ENCODE peak calls at places on chromosomes 1 and 21, in eight cellular contexts. One of them, this sample, is unnamed.

GRCh38 chr1:115564201-115564600 is 77.6 kb upstream of the VANGL1 start:
- DNase-seq in endothelial cell of umbilical vein: no peak
- DNase-seq in activated CD4-positive, CD25-positive, alpha-beta regulatory T cell treated with anti-CD3 and anti-CD28 coated beads, Interleukin-2, amount 50 U/mL, for 16 hours: no peak
- DNase-seq in EH: peak; percentile 13
- DNase-seq in activated naive CD4-positive, alpha-beta T cell treated with anti-CD3 and anti-CD28 coated beads, Interleukin-2, amount 10 ng/mL, durations not matched to agents 7 days and 5 days: no peak
- DNase-seq in occipital lobe: no peak
- DNase-seq in hypothalamus: no peak
- DNase-seq in mesendoderm: peak; percentile 30
- DNase-seq in this sample: no peak

GRCh38 chr1:204473415-204473965 is 21.1 kb downstream of the PIK3C2B start:
- DNase-seq in activated naive CD4-positive, alpha-beta T cell treated with anti-CD3 and anti-CD28 coated beads, Interleukin-2, amount 10 ng/mL, durations not matched to agents 7 days and 5 days: no peak
- DNase-seq in endothelial cell of umbilical vein: no peak
- DNase-seq in mesendoderm: peak; percentile 70
- DNase-seq in activated CD4-positive, CD25-positive, alpha-beta regulatory T cell treated with anti-CD3 and anti-CD28 coated beads, Interleukin-2, amount 50 U/mL, for 16 hours: no peak
- DNase-seq in hypothalamus: no peak
- DNase-seq in EH: no peak
- DNase-seq in occipital lobe: no peak
- DNase-seq in this sample: no peak

GRCh38 chr1:212167098-212167497 is 118.1 kb upstream of the PPP2R5A start:
- DNase-seq in occipital lobe: no peak
- DNase-seq in hypothalamus: no peak
- DNase-seq in EH: peak; percentile 95
- DNase-seq in activated naive CD4-positive, alpha-beta T cell treated with anti-CD3 and anti-CD28 coated beads, Interleukin-2, amount 10 ng/mL, durations not matched to agents 7 days and 5 days: no peak
- DNase-seq in endothelial cell of umbilical vein: peak; percentile 90
- DNase-seq in activated CD4-positive, CD25-positive, alpha-beta regulatory T cell treated with anti-CD3 and anti-CD28 coated beads, Interleukin-2, amount 50 U/mL, for 16 hours: no peak
- DNase-seq in mesendoderm: no peak
- DNase-seq in this sample: no peak

GRCh38 chr1:53450225-53450624 is 9.0 kb upstream of the DMRTB1 start:
- DNase-seq in EH: peak; percentile 13
- DNase-seq in mesendoderm: peak; percentile 44
- DNase-seq in occipital lobe: no peak
- DNase-seq in hypothalamus: no peak
- DNase-seq in activated CD4-positive, CD25-positive, alpha-beta regulatory T cell treated with anti-CD3 and anti-CD28 coated beads, Interleukin-2, amount 50 U/mL, for 16 hours: no peak
- DNase-seq in activated naive CD4-positive, alpha-beta T cell treated with anti-CD3 and anti-CD28 coated beads, Interleukin-2, amount 10 ng/mL, durations not matched to agents 7 days and 5 days: no peak
- DNase-seq in endothelial cell of umbilical vein: no peak
- DNase-seq in this sample: no peak

GRCh38 chr21:22020221-22020620 is 1022.0 kb downstream of the NCAM2 start:
- DNase-seq in endothelial cell of umbilical vein: no peak
- DNase-seq in mesendoderm: peak; percentile 0
- DNase-seq in activated CD4-positive, CD25-positive, alpha-beta regulatory T cell treated with anti-CD3 and anti-CD28 coated beads, Interleukin-2, amount 50 U/mL, for 16 hours: no peak
- DNase-seq in occipital lobe: no peak
- DNase-seq in activated naive CD4-positive, alpha-beta T cell treated with anti-CD3 and anti-CD28 coated beads, Interleukin-2, amount 10 ng/mL, durations not matched to agents 7 days and 5 days: no peak
- DNase-seq in EH: no peak
- DNase-seq in hypothalamus: no peak
- DNase-seq in this sample: no peak

GRCh38 chr1:206608108-206608698 is 4.1 kb downstream of the EIF2D start:
- DNase-seq in hypothalamus: peak; percentile 28
- DNase-seq in endothelial cell of umbilical vein: peak; percentile 36
- DNase-seq in occipital lobe: no peak
- DNase-seq in activated CD4-positive, CD25-positive, alpha-beta regulatory T cell treated with anti-CD3 and anti-CD28 coated beads, Interleukin-2, amount 50 U/mL, for 16 hours: no peak
- DNase-seq in EH: peak; percentile 53
- DNase-seq in activated naive CD4-positive, alpha-beta T cell treated with anti-CD3 and anti-CD28 coated beads, Interleukin-2, amount 10 ng/mL, durations not matched to agents 7 days and 5 days: peak; percentile 76
- DNase-seq in mesendoderm: peak; percentile 45
- DNase-seq in this sample: peak; percentile 33

GRCh38 chr1:81345110-81345509 is 455.6 kb upstream of the ADGRL2 start:
- DNase-seq in activated CD4-positive, CD25-positive, alpha-beta regulatory T cell treated with anti-CD3 and anti-CD28 coated beads, Interleukin-2, amount 50 U/mL, for 16 hours: no peak
- DNase-seq in activated naive CD4-positive, alpha-beta T cell treated with anti-CD3 and anti-CD28 coated beads, Interleukin-2, amount 10 ng/mL, durations not matched to agents 7 days and 5 days: no peak
- DNase-seq in EH: no peak
- DNase-seq in mesendoderm: no peak
- DNase-seq in endothelial cell of umbilical vein: no peak
- DNase-seq in occipital lobe: no peak
- DNase-seq in hypothalamus: no peak
- DNase-seq in this sample: no peak

GRCh38 chr1:63126104-63126503 is 196.3 kb upstream of the FOXD3 start:
- DNase-seq in mesendoderm: no peak
- DNase-seq in EH: no peak
- DNase-seq in occipital lobe: no peak
- DNase-seq in activated naive CD4-positive, alpha-beta T cell treated with anti-CD3 and anti-CD28 coated beads, Interleukin-2, amount 10 ng/mL, durations not matched to agents 7 days and 5 days: no peak
- DNase-seq in hypothalamus: no peak
- DNase-seq in activated CD4-positive, CD25-positive, alpha-beta regulatory T cell treated with anti-CD3 and anti-CD28 coated beads, Interleukin-2, amount 50 U/mL, for 16 hours: no peak
- DNase-seq in endothelial cell of umbilical vein: no peak
- DNase-seq in this sample: no peak

GRCh38 chr1:24254783-24255182 is 64.4 kb upstream of the GRHL3 start:
- DNase-seq in occipital lobe: no peak
- DNase-seq in activated naive CD4-positive, alpha-beta T cell treated with anti-CD3 and anti-CD28 coated beads, Interleukin-2, amount 10 ng/mL, durations not matched to agents 7 days and 5 days: no peak
- DNase-seq in endothelial cell of umbilical vein: no peak
- DNase-seq in activated CD4-positive, CD25-positive, alpha-beta regulatory T cell treated with anti-CD3 and anti-CD28 coated beads, Interleukin-2, amount 50 U/mL, for 16 hours: no peak
- DNase-seq in mesendoderm: peak; percentile 76
- DNase-seq in EH: no peak
- DNase-seq in hypothalamus: no peak
- DNase-seq in this sample: no peak

GRCh38 chr1:2276803-2277580 is 48.9 kb downstream of the SKI start:
- DNase-seq in endothelial cell of umbilical vein: no peak
- DNase-seq in occipital lobe: no peak
- DNase-seq in EH: peak; percentile 60
- DNase-seq in mesendoderm: no peak
- DNase-seq in activated naive CD4-positive, alpha-beta T cell treated with anti-CD3 and anti-CD28 coated beads, Interleukin-2, amount 10 ng/mL, durations not matched to agents 7 days and 5 days: no peak
- DNase-seq in activated CD4-positive, CD25-positive, alpha-beta regulatory T cell treated with anti-CD3 and anti-CD28 coated beads, Interleukin-2, amount 50 U/mL, for 16 hours: no peak
- DNase-seq in hypothalamus: no peak
- DNase-seq in this sample: no peak

GRCh38 chr1:85168884-85169283 is 31.9 kb downstream of the SYDE2 start:
- DNase-seq in activated naive CD4-positive, alpha-beta T cell treated with anti-CD3 and anti-CD28 coated beads, Interleukin-2, amount 10 ng/mL, durations not matched to agents 7 days and 5 days: no peak
- DNase-seq in occipital lobe: no peak
- DNase-seq in mesendoderm: no peak
- DNase-seq in hypothalamus: no peak
- DNase-seq in activated CD4-positive, CD25-positive, alpha-beta regulatory T cell treated with anti-CD3 and anti-CD28 coated beads, Interleukin-2, amount 50 U/mL, for 16 hours: no peak
- DNase-seq in endothelial cell of umbilical vein: no peak
- DNase-seq in EH: no peak
- DNase-seq in this sample: no peak

GRCh38 chr1:43885311-43885801 is 48.2 kb upstream of the ARTN start:
- DNase-seq in EH: no peak
- DNase-seq in activated naive CD4-positive, alpha-beta T cell treated with anti-CD3 and anti-CD28 coated beads, Interleukin-2, amount 10 ng/mL, durations not matched to agents 7 days and 5 days: no peak
- DNase-seq in endothelial cell of umbilical vein: no peak
- DNase-seq in activated CD4-positive, CD25-positive, alpha-beta regulatory T cell treated with anti-CD3 and anti-CD28 coated beads, Interleukin-2, amount 50 U/mL, for 16 hours: no peak
- DNase-seq in mesendoderm: peak; percentile 67
- DNase-seq in hypothalamus: no peak
- DNase-seq in occipital lobe: no peak
- DNase-seq in this sample: no peak

GRCh38 chr1:46285730-46286477 is 17.5 kb downstream of the LRRC41 start:
- DNase-seq in hypothalamus: no peak
- DNase-seq in occipital lobe: no peak
- DNase-seq in activated CD4-positive, CD25-positive, alpha-beta regulatory T cell treated with anti-CD3 and anti-CD28 coated beads, Interleukin-2, amount 50 U/mL, for 16 hours: no peak
- DNase-seq in mesendoderm: peak; percentile 57
- DNase-seq in endothelial cell of umbilical vein: no peak
- DNase-seq in activated naive CD4-positive, alpha-beta T cell treated with anti-CD3 and anti-CD28 coated beads, Interleukin-2, amount 10 ng/mL, durations not matched to agents 7 days and 5 days: peak; percentile 57
- DNase-seq in EH: no peak
- DNase-seq in this sample: peak; percentile 14

GRCh38 chr1:16139473-16139962 is 16.4 kb downstream of the EPHA2 start:
- DNase-seq in activated CD4-positive, CD25-positive, alpha-beta regulatory T cell treated with anti-CD3 and anti-CD28 coated beads, Interleukin-2, amount 50 U/mL, for 16 hours: no peak
- DNase-seq in occipital lobe: no peak
- DNase-seq in EH: peak; percentile 94
- DNase-seq in mesendoderm: peak; percentile 53
- DNase-seq in activated naive CD4-positive, alpha-beta T cell treated with anti-CD3 and anti-CD28 coated beads, Interleukin-2, amount 10 ng/mL, durations not matched to agents 7 days and 5 days: no peak
- DNase-seq in endothelial cell of umbilical vein: peak; percentile 60
- DNase-seq in hypothalamus: no peak
- DNase-seq in this sample: no peak

GRCh38 chr1:244352156-244352830 is 99.4 kb downstream of the ADSS2 start:
- DNase-seq in activated naive CD4-positive, alpha-beta T cell treated with anti-CD3 and anti-CD28 coated beads, Interleukin-2, amount 10 ng/mL, durations not matched to agents 7 days and 5 days: no peak
- DNase-seq in endothelial cell of umbilical vein: no peak
- DNase-seq in EH: no peak
- DNase-seq in mesendoderm: no peak
- DNase-seq in occipital lobe: no peak
- DNase-seq in hypothalamus: no peak
- DNase-seq in activated CD4-positive, CD25-positive, alpha-beta regulatory T cell treated with anti-CD3 and anti-CD28 coated beads, Interleukin-2, amount 50 U/mL, for 16 hours: no peak
- DNase-seq in this sample: no peak

GRCh38 chr1:66140072-66140471 is 347.4 kb downstream of the PDE4B start:
- DNase-seq in endothelial cell of umbilical vein: no peak
- DNase-seq in hypothalamus: no peak
- DNase-seq in activated CD4-positive, CD25-positive, alpha-beta regulatory T cell treated with anti-CD3 and anti-CD28 coated beads, Interleukin-2, amount 50 U/mL, for 16 hours: no peak
- DNase-seq in activated naive CD4-positive, alpha-beta T cell treated with anti-CD3 and anti-CD28 coated beads, Interleukin-2, amount 10 ng/mL, durations not matched to agents 7 days and 5 days: no peak
- DNase-seq in occipital lobe: no peak
- DNase-seq in EH: no peak
- DNase-seq in mesendoderm: no peak
- DNase-seq in this sample: no peak

GRCh38 chr1:217713223-217713622 is 82.1 kb downstream of the SPATA17 start:
- DNase-seq in mesendoderm: peak; percentile 16
- DNase-seq in EH: no peak
- DNase-seq in occipital lobe: no peak
- DNase-seq in activated naive CD4-positive, alpha-beta T cell treated with anti-CD3 and anti-CD28 coated beads, Interleukin-2, amount 10 ng/mL, durations not matched to agents 7 days and 5 days: no peak
- DNase-seq in activated CD4-positive, CD25-positive, alpha-beta regulatory T cell treated with anti-CD3 and anti-CD28 coated beads, Interleukin-2, amount 50 U/mL, for 16 hours: no peak
- DNase-seq in hypothalamus: no peak
- DNase-seq in endothelial cell of umbilical vein: no peak
- DNase-seq in this sample: no peak

GRCh38 chr1:51898090-51898734 is 19.7 kb upstream of the NRDC start:
- DNase-seq in mesendoderm: no peak
- DNase-seq in occipital lobe: no peak
- DNase-seq in endothelial cell of umbilical vein: peak; percentile 48
- DNase-seq in activated naive CD4-positive, alpha-beta T cell treated with anti-CD3 and anti-CD28 coated beads, Interleukin-2, amount 10 ng/mL, durations not matched to agents 7 days and 5 days: no peak
- DNase-seq in EH: peak; percentile 98
- DNase-seq in hypothalamus: no peak
- DNase-seq in activated CD4-positive, CD25-positive, alpha-beta regulatory T cell treated with anti-CD3 and anti-CD28 coated beads, Interleukin-2, amount 50 U/mL, for 16 hours: no peak
- DNase-seq in this sample: no peak

GRCh38 chr1:245715970-245716369 is 561.2 kb downstream of the KIF26B start:
- DNase-seq in activated CD4-positive, CD25-positive, alpha-beta regulatory T cell treated with anti-CD3 and anti-CD28 coated beads, Interleukin-2, amount 50 U/mL, for 16 hours: no peak
- DNase-seq in endothelial cell of umbilical vein: no peak
- DNase-seq in hypothalamus: no peak
- DNase-seq in mesendoderm: no peak
- DNase-seq in occipital lobe: no peak
- DNase-seq in activated naive CD4-positive, alpha-beta T cell treated with anti-CD3 and anti-CD28 coated beads, Interleukin-2, amount 10 ng/mL, durations not matched to agents 7 days and 5 days: no peak
- DNase-seq in EH: peak; percentile 89
- DNase-seq in this sample: no peak